ENCODE peak calls at places on chromosome 22, in ten cellular contexts. J is endothelial cell of umbilical vein, O is lower lobe of right lung, T is right lobe of liver, B is SJSA1, A is pancreas, R is A673, E is colonic mucosa, F is Caco-2, I is tibial artery. C is an unnamed sample.

GRCh38 chr22:24146190-24146616 is 35.1 kb upstream of the SUSD2 start:
- DNase-seq in J (no peak), E (peak; percentile 81), T (no peak), B (peak; percentile 52), A (peak; percentile 68), I (peak; percentile 51), O (peak; percentile 88), R (peak; percentile 31), F (peak; percentile 80), C (no peak)

GRCh38 chr22:33986167-33986771 is 66.0 kb upstream of the LARGE1 start:
- DNase-seq in J (no peak), I (no peak), O (no peak), A (no peak), B (no peak), R (no peak), T (no peak), E (no peak), F (no peak), C (no peak)

GRCh38 chr22:46995501-46996360 is 233.3 kb downstream of the TBC1D22A start:
- DNase-seq in F (no peak), I (no peak), R (no peak), T (no peak), J (no peak), E (no peak), O (no peak), B (no peak), A (no peak), C (no peak)

GRCh38 chr22:45891021-45891421 is 85.9 kb downstream of the WNT7B start:
- DNase-seq in I (no peak), B (no peak), O (peak; percentile 41), T (no peak), J (no peak), E (no peak), A (no peak), F (no peak), R (no peak), C (no peak)

GRCh38 chr22:49748514-49748913 is 79.2 kb downstream of the BRD1 start:
- DNase-seq in T (no peak), O (no peak), A (no peak), F (no peak), J (no peak), E (no peak), I (no peak), R (no peak), B (no peak), C (no peak)

GRCh38 chr22:18065256-18065655 is 12.5 kb upstream of the PEX26 start:
- DNase-seq in T (no peak), F (no peak), I (no peak), R (no peak), B (no peak), J (no peak), A (no peak), O (no peak), E (no peak), C (no peak)

GRCh38 chr22:50687829-50688228 is 15.2 kb downstream of the SHANK3 start:
- DNase-seq in J (no peak), E (peak; percentile 11), B (no peak), T (no peak), A (no peak), I (no peak), R (no peak), F (no peak), O (no peak), C (no peak)

GRCh38 chr22:31561238-31561887 is 65.0 kb downstream of the SFI1 start:
- DNase-seq in O (peak; percentile 75), F (peak; percentile 86), J (peak; percentile 78), R (peak; percentile 74), B (peak; percentile 61), T (peak; percentile 81), I (peak; percentile 60), A (peak; percentile 83), E (peak; percentile 83), C (peak; percentile 86)

GRCh38 chr22:19039796-19040580 is 82.2 kb downstream of the DGCR2 start:
- DNase-seq in E (no peak), A (no peak), T (peak; percentile 34), R (no peak), O (peak; percentile 27), J (no peak), B (no peak), F (no peak), I (no peak), C (no peak)

GRCh38 chr22:50262460-50262911 is 1.0 kb upstream of the MAPK12 start:
- DNase-seq in O (no peak), T (no peak), B (no peak), A (no peak), R (no peak), F (no peak), J (no peak), E (no peak), I (no peak), C (no peak)

GRCh38 chr22:41612626-41613025 is 8.2 kb downstream of the DESI1 start:
- DNase-seq in B (no peak), T (no peak), J (no peak), I (no peak), E (no peak), R (no peak), A (no peak), F (no peak), O (no peak), C (no peak)

GRCh38 chr22:50105529-50106100 is 15.8 kb downstream of the MOV10L1 start:
- DNase-seq in O (no peak), E (no peak), J (peak; percentile 38), F (no peak), A (no peak), R (no peak), B (no peak), T (no peak), I (no peak), C (no peak)

GRCh38 chr22:39130892-39131855 is 21.3 kb downstream of the CBX7 start:
- DNase-seq in R (no peak), F (no peak), T (no peak), I (no peak), J (no peak), B (no peak), A (no peak), O (no peak), E (no peak), C (no peak)

GRCh38 chr22:31893460-31893859 is 50.9 kb upstream of the YWHAH start:
- DNase-seq in B (no peak), O (no peak), T (no peak), F (no peak), A (no peak), J (no peak), E (no peak), I (no peak), R (no peak), C (no peak)

DNA sequence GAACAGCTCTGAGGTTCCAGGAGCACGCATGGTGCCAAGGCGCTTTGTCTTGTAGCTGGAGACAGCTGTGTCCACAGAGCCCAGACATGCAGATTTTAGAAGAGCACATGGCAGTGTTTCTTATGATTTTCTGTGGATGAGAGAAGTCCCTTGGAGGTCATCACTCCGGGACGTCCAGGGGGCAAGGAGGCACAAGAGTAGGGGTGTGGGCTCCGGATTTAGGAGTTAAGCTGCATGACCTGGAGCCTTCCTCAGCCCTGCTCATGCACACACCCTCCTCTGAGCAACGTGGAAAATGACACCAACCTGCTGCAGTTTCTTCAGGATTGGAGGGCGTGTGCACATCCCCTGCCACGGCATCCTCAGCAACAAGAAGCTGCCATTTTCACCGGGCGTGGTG is 1286.7 kb downstream of the TBC1D22A start:
- DNase-seq in J (no peak), R (no peak), O (no peak), I (no peak), T (no peak), F (no peak), B (no peak), E (no peak), A (no peak), C (no peak)
- H3K9me3 ChIP-seq in J (peaks cover 4% of the 10 kb centered on the region), R (no peaks in the 10 kb centered on the region), O (no peaks in the 10 kb centered on the region), I (no peaks in the 10 kb centered on the region), T (no peaks in the 10 kb centered on the region), F (no peaks in the 10 kb centered on the region), B (no peaks in the 10 kb centered on the region), E (no peaks in the 10 kb centered on the region), A (no peaks in the 10 kb centered on the region), C (no peaks in the 10 kb centered on the region)

GRCh38 chr22:37640591-37641250 is 1.3 kb downstream of the SH3BP1 start:
- DNase-seq in R (no peak), O (no peak), E (peak; percentile 61), B (no peak), T (no peak), A (no peak), I (no peak), J (no peak), F (no peak), C (no peak)
- H3K4me3 ChIP-seq in R (peak overlapping the region; percentile 59), O (peak overlapping the region; percentile 67), E (peak overlapping the region; percentile 48), B (no peak overlapping the region), T (peak overlapping the region; percentile 49), A (peak overlapping the region; percentile 65), I (peak overlapping the region; percentile 46), J (no peak overlapping the region), F (peak overlapping the region; percentile 78), C (peak overlapping the region; percentile 44)

GRCh38 chr22:30277547-30278344 is 11.1 kb upstream of the OSM start:
- DNase-seq in O (no peak), E (peak; percentile 64), R (peak; percentile 41), F (peak; percentile 55), T (no peak), A (no peak), I (peak; percentile 57), B (peak; percentile 52), J (peak; percentile 89), C (no peak)
- H3K4me1 ChIP-seq in O (peaks cover 38% of the 10 kb centered on the region), E (no peaks in the 10 kb centered on the region), R (no peaks in the 10 kb centered on the region), F (peaks cover 19% of the 10 kb centered on the region), T (no peaks in the 10 kb centered on the region), A (no peaks in the 10 kb centered on the region), I (peaks cover 2% of the 10 kb centered on the region), B (peaks cover 11% of the 10 kb centered on the region), J (peaks cover 16% of the 10 kb centered on the region), C (no peaks in the 10 kb centered on the region)

GRCh38 chr22:23000657-23001439 is 69.5 kb upstream of the GNAZ start:
- DNase-seq in T (no peak), R (no peak), E (no peak), J (no peak), B (no peak), A (no peak), I (no peak), O (no peak), F (no peak), C (no peak)

GRCh38 chr22:22997988-22998387 is 72.3 kb upstream of the GNAZ start:
- DNase-seq in J (no peak), E (no peak), O (no peak), F (no peak), T (no peak), I (no peak), B (no peak), R (no peak), A (no peak), C (no peak)

GRCh38 chr22:22997262-22997898 is 72.9 kb upstream of the GNAZ start:
- DNase-seq in A (no peak), R (no peak), J (no peak), E (no peak), I (no peak), O (no peak), F (no peak), B (no peak), T (no peak), C (no peak)

GRCh38 chr22:23001463-23001862 is 68.9 kb upstream of the GNAZ start:
- DNase-seq in R (no peak), A (no peak), E (no peak), O (no peak), F (no peak), T (no peak), B (no peak), J (no peak), I (no peak), C (no peak)

DNA sequence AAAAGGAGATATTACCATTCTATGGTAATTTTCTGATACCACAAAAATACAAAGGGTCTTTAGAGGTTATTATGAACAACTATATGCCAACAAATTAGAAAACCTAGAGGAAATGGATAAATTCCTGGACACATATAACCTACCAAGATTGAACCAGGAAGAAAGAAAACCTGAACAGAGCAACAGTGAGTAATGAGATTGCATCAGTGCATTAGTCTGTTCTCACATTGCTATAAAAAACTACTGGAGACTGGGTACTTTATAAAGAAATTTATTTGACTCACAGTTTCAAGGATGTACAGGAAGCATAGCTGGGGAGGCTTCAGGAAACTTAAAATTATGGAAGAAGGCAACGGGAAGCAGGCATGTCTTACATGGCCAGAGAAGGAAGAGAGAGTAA is 70.8 kb upstream of the GNAZ start:
- DNase-seq in T (no peak), A (no peak), J (no peak), R (no peak), E (no peak), O (no peak), F (no peak), I (no peak), B (no peak), C (no peak)
- H3K9me3 ChIP-seq in T (no peaks in the 10 kb centered on the region), A (no peaks in the 10 kb centered on the region), J (no peaks in the 10 kb centered on the region), R (peaks cover 8% of the 10 kb centered on the region), E (peaks cover 7% of the 10 kb centered on the region), O (peaks cover 18% of the 10 kb centered on the region), F (peaks cover 12% of the 10 kb centered on the region), I (peaks cover 17% of the 10 kb centered on the region), B (no peaks in the 10 kb centered on the region), C (peaks cover 2% of the 10 kb centered on the region)